ENCODE peak calls at places on chromosomes 12 and 14, in four cellular contexts. One of them, this sample, is unnamed.
A peak's percentile ranks its signal among the peaks of the same experiment; 100 is the strongest.

GRCh38 chr12:105922670-105923102 is 216.1 kb downstream of the NUAK1 start:
- DNase-seq in fibroblast of pulmonary artery: peak; percentile 59
- DNase-seq in tibial nerve: no peak
- DNase-seq in GM12865: no peak
- DNase-seq in this sample: no peak

GRCh38 chr12:49947593-49948226 is 2.8 kb upstream of the AQP2 start:
- DNase-seq in tibial nerve: no peak
- DNase-seq in fibroblast of pulmonary artery: no peak
- DNase-seq in GM12865: no peak
- DNase-seq in this sample: no peak

GRCh38 chr12:106433055-106433454 is 75.5 kb downstream of the POLR3B start:
- DNase-seq in GM12865: no peak
- DNase-seq in fibroblast of pulmonary artery: no peak
- DNase-seq in tibial nerve: no peak
- DNase-seq in this sample: no peak

GRCh38 chr12:62832027-62832426 is 102.9 kb downstream of the PPM1H start:
- DNase-seq in GM12865: no peak
- DNase-seq in fibroblast of pulmonary artery: no peak
- DNase-seq in tibial nerve: no peak
- DNase-seq in this sample: no peak

GRCh38 chr14:68233385-68233784 is 413.8 kb downstream of the RAD51B start:
- DNase-seq in fibroblast of pulmonary artery: no peak
- DNase-seq in tibial nerve: no peak
- DNase-seq in GM12865: no peak
- DNase-seq in this sample: no peak

GRCh38 chr12:53805067-53805466 is 53.3 kb upstream of the CISTR start:
- DNase-seq in GM12865: no peak
- DNase-seq in fibroblast of pulmonary artery: peak; percentile 11
- DNase-seq in tibial nerve: no peak
- DNase-seq in this sample: no peak

GRCh38 chr12:14058717-14059116 is 77.3 kb upstream of the GRIN2B start:
- DNase-seq in GM12865: no peak
- DNase-seq in tibial nerve: no peak
- DNase-seq in fibroblast of pulmonary artery: no peak
- DNase-seq in this sample: no peak

GRCh38 chr12:106032141-106032925 is 106.4 kb downstream of the NUAK1 start:
- DNase-seq in GM12865: no peak
- DNase-seq in tibial nerve: no peak
- DNase-seq in fibroblast of pulmonary artery: no peak
- DNase-seq in this sample: no peak

GRCh38 chr14:49463146-49463545 is 123.0 kb downstream of the RPS29 start:
- DNase-seq in GM12865: no peak
- DNase-seq in tibial nerve: no peak
- DNase-seq in fibroblast of pulmonary artery: no peak
- DNase-seq in this sample: no peak

GRCh38 chr14:81275305-81275950 is 54.7 kb upstream of the GTF2A1 start:
- DNase-seq in fibroblast of pulmonary artery: no peak
- DNase-seq in GM12865: no peak
- DNase-seq in tibial nerve: no peak
- DNase-seq in this sample: no peak

GRCh38 chr12:78375461-78375860 is 489.1 kb upstream of the SYT1 start:
- DNase-seq in tibial nerve: no peak
- DNase-seq in fibroblast of pulmonary artery: no peak
- DNase-seq in GM12865: no peak
- DNase-seq in this sample: no peak

GRCh38 chr12:48824112-48824511 is 5.8 kb downstream of the CACNB3 start:
- DNase-seq in fibroblast of pulmonary artery: no peak
- DNase-seq in GM12865: peak; percentile 82
- DNase-seq in tibial nerve: no peak
- DNase-seq in this sample: peak; percentile 16

DNA sequence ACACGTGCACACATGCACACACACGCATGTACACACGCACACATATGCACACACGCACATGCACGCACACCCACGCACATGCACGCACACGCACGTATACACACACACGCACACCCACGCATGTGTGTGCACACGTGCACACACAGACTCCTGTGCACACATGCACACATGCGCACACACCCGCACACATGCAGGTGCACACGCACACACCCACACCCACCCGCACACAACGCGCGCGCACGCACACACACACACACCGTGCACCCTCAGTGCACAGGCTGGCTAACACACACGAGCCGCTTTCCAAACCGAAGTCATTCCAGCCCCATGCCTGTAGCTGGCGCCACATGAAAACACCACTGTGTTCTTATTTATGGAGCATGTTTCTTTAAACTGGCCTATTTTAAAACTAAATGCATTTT is 45.3 kb downstream of the GALNT9 start:
- DNase-seq in GM12865: no peak
- DNase-seq in tibial nerve: no peak
- DNase-seq in fibroblast of pulmonary artery: peak; percentile 66
- DNase-seq in this sample: no peak
- TF ChIP-seq CTCF in GM12865: no peak
- TF ChIP-seq CTCF in tibial nerve: no peak
- TF ChIP-seq CTCF in fibroblast of pulmonary artery: peak; percentile 71
- TF ChIP-seq CTCF in this sample: no peak

DNA sequence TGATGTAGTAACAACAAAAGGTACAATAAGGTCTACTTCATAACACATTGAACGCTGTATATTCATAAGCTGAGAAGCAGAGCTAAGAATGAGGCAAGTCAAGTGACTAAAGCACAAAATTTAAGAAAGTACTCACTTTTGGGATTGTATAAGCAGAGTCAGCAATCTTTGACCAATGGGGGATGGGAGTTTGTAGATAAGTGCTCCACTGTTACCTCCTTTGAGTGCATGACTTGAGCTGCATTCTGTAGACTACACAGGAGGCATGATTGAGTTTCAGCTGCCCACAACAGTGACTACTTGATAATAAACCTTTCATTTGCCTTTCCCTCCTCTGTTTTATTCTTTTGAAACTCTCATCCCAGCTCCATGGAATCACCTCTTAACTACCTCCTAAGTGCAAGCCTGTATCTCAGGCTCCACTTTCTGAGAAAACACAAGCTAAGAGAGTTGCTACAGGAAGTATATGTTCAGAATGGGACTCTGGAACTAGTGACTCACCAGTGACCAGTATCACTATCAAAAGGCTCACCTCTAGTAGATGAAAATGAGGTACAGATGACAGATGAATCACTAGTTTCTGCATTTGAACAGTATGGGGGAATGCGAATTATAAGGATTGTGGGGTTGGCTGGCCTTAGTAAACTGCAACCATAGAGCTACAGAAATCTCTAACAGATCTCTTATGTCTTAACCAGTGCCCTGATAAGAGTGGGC is 49.2 kb downstream of the SLC35F4 start:
- DNase-seq in tibial nerve: no peak
- DNase-seq in fibroblast of pulmonary artery: no peak
- DNase-seq in GM12865: peak; percentile 10
- DNase-seq in this sample: no peak
- H3K4me3 ChIP-seq in tibial nerve: no peak overlapping the region
- H3K4me3 ChIP-seq in fibroblast of pulmonary artery: no peak overlapping the region
- H3K4me3 ChIP-seq in GM12865: no peak overlapping the region
- H3K4me3 ChIP-seq in this sample: no peak overlapping the region

GRCh38 chr12:96131230-96131788 is 62.9 kb upstream of the ELK3 start:
- DNase-seq in tibial nerve: no peak
- DNase-seq in fibroblast of pulmonary artery: no peak
- DNase-seq in GM12865: no peak
- DNase-seq in this sample: no peak
- TF ChIP-seq CTCF in tibial nerve: no peak
- TF ChIP-seq CTCF in fibroblast of pulmonary artery: no peak
- TF ChIP-seq CTCF in GM12865: no peak
- TF ChIP-seq CTCF in this sample: no peak

GRCh38 chr14:52355526-52355925 is 41.4 kb downstream of the PTGER2 start:
- DNase-seq in tibial nerve: no peak
- DNase-seq in GM12865: no peak
- DNase-seq in fibroblast of pulmonary artery: no peak
- DNase-seq in this sample: no peak

GRCh38 chr14:52354257-52354656 is 40.1 kb downstream of the PTGER2 start:
- DNase-seq in tibial nerve: no peak
- DNase-seq in fibroblast of pulmonary artery: peak; percentile 18
- DNase-seq in GM12865: no peak
- DNase-seq in this sample: no peak

GRCh38 chr14:52355016-52355430 is 40.9 kb downstream of the PTGER2 start:
- DNase-seq in tibial nerve: no peak
- DNase-seq in fibroblast of pulmonary artery: peak; percentile 96
- DNase-seq in GM12865: no peak
- DNase-seq in this sample: no peak

GRCh38 chr14:52352546-52352945 is 38.4 kb downstream of the PTGER2 start:
- DNase-seq in fibroblast of pulmonary artery: peak; percentile 30
- DNase-seq in tibial nerve: no peak
- DNase-seq in GM12865: no peak
- DNase-seq in this sample: no peak

GRCh38 chr14:52356025-52356424 is 41.9 kb downstream of the PTGER2 start:
- DNase-seq in tibial nerve: no peak
- DNase-seq in fibroblast of pulmonary artery: peak; percentile 13
- DNase-seq in GM12865: no peak
- DNase-seq in this sample: no peak
- H3K4me3 ChIP-seq in tibial nerve: no peak overlapping the region
- H3K4me3 ChIP-seq in fibroblast of pulmonary artery: no peak overlapping the region
- H3K4me3 ChIP-seq in GM12865: no peak overlapping the region
- H3K4me3 ChIP-seq in this sample: no peak overlapping the region